ENCODE peak calls at places on chromosome 16, in eight cellular contexts. Q is ovary, X is progenitor cell of endocrine pancreas, C is psoas muscle, O is WTC11, Z is epithelial cell of esophagus, F is MM.1S, W is GM12865. T is an unnamed sample.

GRCh38 chr16:2027024-2028010 is 615 bp downstream of the NHERF2 start:
- DNase-seq in F (peak; percentile 7), Q (peak; percentile 36), O (no peak), C (no peak), W (no peak), Z (peak; percentile 46), X (no peak), T (no peak)

GRCh38 chr16:11251525-11252481 is 4.2 kb downstream of the SOCS1 start:
- DNase-seq in O (no peak), C (no peak), F (no peak), Z (peak; percentile 39), W (peak; percentile 77), Q (no peak), X (no peak), T (peak; percentile 95)

GRCh38 chr16:49599281-49599680 is 225.7 kb downstream of the C16orf78 start:
- DNase-seq in O (no peak), Q (no peak), Z (no peak), C (no peak), X (no peak), W (no peak), F (no peak), T (no peak)

GRCh38 chr16:15973997-15974396 is 24.6 kb downstream of the ABCC1 start:
- DNase-seq in X (no peak), Z (no peak), O (no peak), W (no peak), F (no peak), Q (no peak), C (no peak), T (no peak)

GRCh38 chr16:46996391-46996790 is 22.9 kb upstream of the DNAJA2 start:
- DNase-seq in Q (no peak), Z (no peak), F (no peak), X (no peak), W (peak; percentile 52), O (peak; percentile 35), C (no peak), T (peak; percentile 66)

GRCh38 chr16:19116711-19117449 is 3.1 kb downstream of the ITPRIPL2 start:
- DNase-seq in C (no peak), Q (no peak), W (peak; percentile 32), F (no peak), X (no peak), O (no peak), Z (peak; percentile 85), T (no peak)

GRCh38 chr16:85649411-85649977 is 36.4 kb downstream of the GSE1 start:
- DNase-seq in X (no peak), W (no peak), O (no peak), Z (no peak), Q (peak; percentile 50), F (no peak), C (no peak), T (no peak)

GRCh38 chr16:57392694-57393093 is 11.9 kb upstream of the CCL17 start:
- DNase-seq in Q (no peak), C (no peak), O (no peak), X (no peak), W (no peak), F (no peak), Z (peak; percentile 83), T (no peak)

GRCh38 chr16:12531937-12532336 is 271.8 kb downstream of the CPPED1 start:
- DNase-seq in C (peak; percentile 2), X (no peak), F (no peak), O (no peak), Z (peak; percentile 24), Q (no peak), W (no peak), T (no peak)

GRCh38 chr16:74832228-74832627 is 57.6 kb upstream of the FA2H start:
- DNase-seq in Z (no peak), X (no peak), O (no peak), C (no peak), Q (no peak), W (no peak), F (no peak), T (no peak)

GRCh38 chr16:89105599-89106151 is 12.0 kb downstream of the ACSF3 start:
- DNase-seq in O (no peak), W (no peak), F (no peak), X (no peak), Z (peak; percentile 17), C (peak; percentile 48), Q (no peak), T (no peak)

DNA sequence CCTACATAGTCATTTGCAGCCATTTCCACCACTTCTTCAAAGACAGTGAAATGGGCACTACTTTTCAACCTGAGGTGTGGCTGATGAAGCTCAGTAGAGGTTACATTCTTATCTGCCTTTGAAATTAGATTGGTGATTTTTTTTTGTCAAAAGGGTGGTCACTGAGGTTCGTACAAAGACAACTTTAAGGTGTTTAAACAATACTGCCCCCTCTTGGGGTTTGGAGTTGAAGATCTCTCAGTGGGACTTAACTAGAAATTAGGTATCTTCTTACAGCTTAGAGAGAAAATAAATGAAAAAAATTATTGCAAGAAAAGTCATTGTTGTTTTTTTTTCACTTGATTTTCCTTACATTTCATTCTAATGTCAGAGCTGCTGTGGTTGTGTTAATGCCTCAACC is 713.2 kb downstream of the CDH11 start:
- DNase-seq in Z (no peak), O (no peak), Q (no peak), W (no peak), X (no peak), F (no peak), C (no peak), T (no peak)
- TF ChIP-seq CTCF in Z (no peak), O (no peak), Q (no peak), W (no peak), X (no peak), F (no peak), C (no peak), T (no peak)

GRCh38 chr16:9039208-9039607 is 52.2 kb upstream of the HAPSTR1 start:
- DNase-seq in O (no peak), X (no peak), Z (peak; percentile 46), F (no peak), W (peak; percentile 38), C (no peak), Q (no peak), T (peak; percentile 21)

GRCh38 chr16:9035986-9036385 is 55.5 kb upstream of the HAPSTR1 start:
- DNase-seq in Q (no peak), C (no peak), F (no peak), X (no peak), W (no peak), Z (no peak), O (no peak), T (no peak)

GRCh38 chr16:9034056-9034455 is 57.4 kb upstream of the HAPSTR1 start:
- DNase-seq in F (no peak), X (no peak), Z (no peak), O (no peak), C (no peak), Q (no peak), W (no peak), T (no peak)

DNA sequence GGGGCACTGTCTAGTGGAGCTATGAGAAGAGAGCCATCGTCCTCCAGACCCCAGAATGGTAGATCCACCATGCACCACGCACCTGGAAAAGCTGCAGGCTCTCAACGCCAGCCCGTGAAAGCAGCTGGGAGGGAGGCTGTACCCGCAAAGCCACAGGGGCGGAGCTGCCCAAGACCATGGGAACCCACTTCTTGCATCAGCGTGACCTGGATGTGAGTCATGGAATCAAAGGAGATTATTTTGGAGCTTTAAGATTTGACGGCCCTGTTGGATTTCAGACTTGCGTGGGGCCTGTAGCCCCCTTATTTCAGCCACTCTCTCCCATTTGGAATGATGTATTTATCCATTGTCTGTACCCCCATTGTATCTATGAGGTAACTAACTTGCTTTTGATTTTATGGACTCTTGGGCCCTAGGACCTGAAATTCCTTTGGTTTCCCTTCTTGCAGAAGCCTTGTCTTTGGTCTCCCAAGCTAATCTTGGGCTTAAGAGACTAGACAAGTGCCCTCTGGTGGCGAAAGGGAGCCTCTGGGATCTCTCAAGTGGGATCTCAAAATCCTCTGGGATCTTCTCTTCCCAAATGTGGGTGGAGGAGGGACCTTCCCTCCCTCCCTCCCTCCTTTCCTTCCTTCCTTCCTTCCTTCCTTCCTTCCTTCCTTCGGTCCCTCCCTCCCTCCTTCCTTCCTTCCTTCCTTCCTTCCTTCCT is 58.2 kb upstream of the HAPSTR1 start:
- DNase-seq in F (no peak), X (no peak), O (peak; percentile 74), C (no peak), Q (no peak), Z (peak; percentile 77), W (peak; percentile 53), T (peak; percentile 27)
- TF ChIP-seq CTCF in F (peak; percentile 40), X (peak; percentile 57), O (peak; percentile 31), C (peak; percentile 38), Q (no peak), Z (peak; percentile 68), W (peak; percentile 49), T (peak; percentile 26)

GRCh38 chr16:81140930-81141780 is 45.0 kb upstream of the GCSH start:
- DNase-seq in Z (peak; percentile 24), O (peak; percentile 74), X (no peak), C (no peak), F (no peak), W (no peak), Q (no peak), T (peak; percentile 35)
- TF ChIP-seq CTCF in Z (peak; percentile 31), O (peak; percentile 46), X (peak; percentile 35), C (no peak), F (peak; percentile 6), W (peak; percentile 39), Q (no peak), T (peak; percentile 40)

GRCh38 chr16:66622863-66623262 is 18.4 kb downstream of the CMTM3 start:
- DNase-seq in X (no peak), F (no peak), W (no peak), O (no peak), Q (no peak), C (no peak), Z (no peak), T (no peak)
- TF ChIP-seq CTCF in X (no peak), F (no peak), W (no peak), O (no peak), Q (no peak), C (no peak), Z (no peak), T (no peak)

GRCh38 chr16:73062640-73063283 is 14.8 kb upstream of the ZFHX3 start:
- DNase-seq in Z (no peak), X (no peak), O (peak; percentile 74), W (no peak), C (no peak), F (no peak), Q (no peak), T (no peak)
- TF ChIP-seq CTCF in Z (no peak), X (no peak), O (no peak), W (no peak), C (no peak), F (no peak), Q (no peak), T (no peak)

GRCh38 chr16:80803341-80804060 is 897 bp downstream of the CDYL2 start:
- DNase-seq in C (peak; percentile 51), X (peak; percentile 33), F (no peak), Z (peak; percentile 14), W (peak; percentile 54), Q (no peak), O (peak; percentile 61), T (peak; percentile 59)
- TF ChIP-seq CTCF in C (no peak), X (peak; percentile 75), F (peak; percentile 9), Z (peak; percentile 22), W (peak; percentile 67), Q (no peak), O (peak; percentile 88), T (peak; percentile 63)

T was measured in activated CD8-positive, alpha-beta T cell treated with anti-CD3 and anti-CD28 coated beads for 36 hours.